ENCODE peak calls at places on chromosomes 3 and 15, in ten cellular contexts. L, P, K, C, A, T, X, Y, E and U are unnamed samples.

GRCh38 chr15:59388670-59389069 is 16.0 kb upstream of the MYO1E start:
- DNase-seq in Y (no peak), P (no peak), A (no peak), K (no peak), E (no peak), C (no peak), T (no peak), X (peak; percentile 37), L (peak; percentile 33), U (no peak)

GRCh38 chr3:10962481-10963036 is 30.0 kb upstream of the SLC6A1 start:
- DNase-seq in T (no peak), A (no peak), L (no peak), X (no peak), Y (no peak), C (no peak), E (no peak), P (peak; percentile 22), K (no peak), U (no peak)

GRCh38 chr15:67132276-67132675 is 66.9 kb downstream of the SMAD3 start:
- DNase-seq in E (no peak), L (no peak), Y (no peak), T (no peak), P (no peak), X (no peak), K (no peak), A (no peak), C (no peak), U (no peak)

GRCh38 chr3:158602227-158602626 is 31.2 kb downstream of the MLF1 start:
- DNase-seq in X (no peak), T (no peak), Y (no peak), L (no peak), P (no peak), K (no peak), E (no peak), C (no peak), A (no peak), U (no peak)

GRCh38 chr15:68815598-68815997 is 5.1 kb downstream of the ANP32A start:
- DNase-seq in T (no peak), Y (peak; percentile 15), X (no peak), P (no peak), E (no peak), A (no peak), L (peak; percentile 66), K (no peak), C (no peak), U (no peak)

GRCh38 chr3:122010506-122010905 is 11.5 kb downstream of the ILDR1 start:
- DNase-seq in T (no peak), X (no peak), P (no peak), K (no peak), A (no peak), C (no peak), Y (no peak), E (no peak), L (no peak), U (no peak)

GRCh38 chr3:116083686-116084085 is 361.6 kb downstream of the LSAMP start:
- DNase-seq in L (peak; percentile 8), P (no peak), T (peak; percentile 31), C (no peak), K (no peak), E (no peak), X (no peak), Y (no peak), A (no peak), U (no peak)

GRCh38 chr15:34109775-34110663 is 8.1 kb downstream of the PGBD4 start:
- DNase-seq in C (no peak), T (peak; percentile 6), L (peak; percentile 58), E (no peak), P (no peak), A (peak; percentile 38), X (no peak), K (peak; percentile 49), Y (no peak), U (peak; percentile 47)

GRCh38 chr15:85785887-85786777 is 8.6 kb downstream of the KLHL25 start:
- DNase-seq in K (no peak), Y (peak; percentile 50), E (peak; percentile 72), L (no peak), C (no peak), X (no peak), A (peak; percentile 72), P (peak; percentile 94), T (peak; percentile 58), U (peak; percentile 50)

GRCh38 chr15:93052090-93052892 is 36.7 kb downstream of the RGMA start:
- DNase-seq in Y (no peak), T (no peak), K (peak; percentile 35), X (no peak), E (no peak), C (no peak), L (no peak), A (no peak), P (no peak), U (no peak)

GRCh38 chr3:54600441-54601204 is 327.2 kb downstream of the LRTM1 start:
- DNase-seq in Y (no peak), K (no peak), L (no peak), A (no peak), T (no peak), C (no peak), E (peak; percentile 49), P (peak; percentile 40), X (no peak), U (no peak)

GRCh38 chr3:21020681-21021080 is 730.3 kb downstream of the ZNF385D start:
- DNase-seq in P (no peak), K (no peak), X (no peak), L (no peak), A (no peak), C (no peak), Y (no peak), E (no peak), T (no peak), U (no peak)
- H3K9me3 ChIP-seq in P (no peaks in the 10 kb centered on the region), K (no peaks in the 10 kb centered on the region), X (no peaks in the 10 kb centered on the region), L (peaks cover 26% of the 10 kb centered on the region), A (no peaks in the 10 kb centered on the region), C (no peaks in the 10 kb centered on the region), Y (no peaks in the 10 kb centered on the region), E (peaks cover 8% of the 10 kb centered on the region), T (no peaks in the 10 kb centered on the region), U (no peaks in the 10 kb centered on the region)

DNA sequence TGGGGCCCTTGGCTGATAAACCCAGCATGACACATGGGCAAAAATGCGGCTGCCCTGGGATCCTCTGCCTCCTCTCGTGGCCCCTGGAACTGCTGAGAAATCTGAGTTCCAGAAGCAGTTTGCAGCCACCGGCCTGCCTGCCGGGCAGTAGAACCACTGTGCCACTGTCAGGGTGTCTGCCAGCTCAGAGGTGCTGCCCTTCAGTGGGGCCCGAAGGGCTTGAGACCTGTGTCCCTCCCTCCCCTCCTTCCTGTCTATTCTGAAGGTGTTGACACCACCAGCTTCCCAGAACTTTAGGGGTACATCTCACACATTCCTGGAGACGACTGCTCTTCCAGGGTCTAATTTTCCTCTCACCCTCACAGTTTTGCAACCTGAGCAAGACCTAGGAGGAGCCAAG is 88.2 kb upstream of the POMGNT2 start:
- DNase-seq in C (no peak), X (no peak), Y (no peak), K (no peak), E (no peak), P (no peak), A (no peak), T (no peak), L (no peak), U (no peak)
- H3K4me1 ChIP-seq in C (peaks cover 75% of the 10 kb centered on the region), X (no peaks in the 10 kb centered on the region), Y (no peaks in the 10 kb centered on the region), K (no peaks in the 10 kb centered on the region), E (peaks cover 15% of the 10 kb centered on the region), P (no peaks in the 10 kb centered on the region), A (peaks cover 6% of the 10 kb centered on the region), T (peaks cover 6% of the 10 kb centered on the region), L (no peaks in the 10 kb centered on the region), U (no peaks in the 10 kb centered on the region)

GRCh38 chr15:25088261-25088790 is 133.5 kb downstream of the SNRPN start:
- DNase-seq in T (no peak), L (no peak), X (no peak), A (no peak), K (no peak), E (no peak), P (no peak), Y (no peak), C (no peak), U (no peak)

GRCh38 chr15:25091421-25092158 is 136.8 kb downstream of the SNRPN start:
- DNase-seq in Y (no peak), X (no peak), T (no peak), A (no peak), P (no peak), E (no peak), L (no peak), K (no peak), C (no peak), U (no peak)

GRCh38 chr15:25089577-25089976 is 134.8 kb downstream of the SNRPN start:
- DNase-seq in P (no peak), L (no peak), K (no peak), A (no peak), T (no peak), C (no peak), Y (no peak), E (no peak), X (no peak), U (no peak)

GRCh38 chr15:25092661-25093060 is 137.9 kb downstream of the SNRPN start:
- DNase-seq in L (no peak), P (no peak), Y (no peak), K (no peak), A (no peak), X (no peak), C (no peak), E (no peak), T (peak; percentile 67), U (no peak)

DNA sequence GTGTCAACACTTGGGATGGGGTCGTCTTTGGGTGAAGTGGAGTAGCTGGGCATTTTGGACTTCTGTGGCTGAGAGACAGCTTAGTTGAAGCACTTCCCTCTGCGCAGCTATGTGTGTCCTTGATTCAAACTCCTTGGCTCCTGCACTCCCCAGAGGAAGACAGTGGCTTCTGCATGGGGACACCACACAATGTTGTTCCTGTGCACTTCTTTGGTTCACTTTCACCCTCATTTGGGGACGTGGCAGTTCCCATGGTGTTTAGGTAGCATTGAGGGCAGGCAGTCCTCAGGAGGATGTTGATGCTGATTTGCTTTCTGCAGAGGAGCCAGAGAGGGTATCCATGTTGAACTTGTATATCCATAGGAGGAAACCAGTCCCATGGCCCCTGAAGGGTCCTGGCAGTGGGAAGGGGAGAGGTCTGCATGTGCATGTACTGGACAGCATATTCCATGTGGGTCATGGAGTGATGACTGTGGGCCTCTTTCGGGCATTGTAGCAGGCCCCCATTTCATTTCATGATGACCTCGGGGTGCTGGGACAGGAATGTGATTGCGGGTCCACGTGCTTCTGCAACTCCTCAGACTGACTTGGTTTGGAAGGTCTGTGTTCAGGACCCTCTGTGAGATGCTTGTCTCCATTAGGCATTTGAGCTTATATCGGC is 135.4 kb downstream of the SNRPN start:
- DNase-seq in E (no peak), L (no peak), P (no peak), T (no peak), A (no peak), Y (no peak), C (no peak), X (no peak), K (no peak), U (no peak)
- H3K9me3 ChIP-seq in E (peaks cover 95% of the 10 kb centered on the region), L (peaks cover 21% of the 10 kb centered on the region), P (no peaks in the 10 kb centered on the region), T (peaks cover 28% of the 10 kb centered on the region), A (peaks cover 3% of the 10 kb centered on the region), Y (peaks cover 91% of the 10 kb centered on the region), C (peaks cover 43% of the 10 kb centered on the region), X (no peaks in the 10 kb centered on the region), K (no peaks in the 10 kb centered on the region), U (no peaks in the 10 kb centered on the region)

DNA sequence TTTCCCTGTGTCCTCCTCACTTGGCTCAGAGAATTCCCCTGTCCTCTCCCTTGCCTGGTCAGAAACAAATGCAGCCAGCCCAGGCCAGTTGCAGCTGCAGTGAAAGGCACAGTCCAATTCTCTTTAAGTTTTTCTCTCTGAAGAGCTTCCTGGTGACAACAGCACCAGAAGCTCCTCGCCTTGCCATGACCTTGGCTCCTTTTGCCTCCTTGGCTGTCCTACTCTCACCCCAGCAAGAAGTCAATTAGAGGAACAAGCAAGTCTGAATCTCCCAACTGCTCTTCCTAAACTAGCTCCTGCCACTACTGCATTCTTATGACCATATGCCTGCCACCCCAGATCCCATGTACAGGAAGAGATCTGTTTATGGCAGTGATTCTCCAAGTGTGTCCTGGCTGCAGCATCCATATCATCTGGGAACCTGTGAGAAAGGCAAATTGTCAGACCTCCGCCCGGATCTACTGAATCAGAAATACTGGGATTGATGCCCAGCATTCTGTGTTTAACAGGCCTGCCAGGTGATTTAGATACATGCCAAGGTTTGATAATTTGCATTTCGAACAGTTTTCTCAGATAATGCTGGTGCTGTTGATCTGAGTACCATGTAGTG is 165.7 kb downstream of the SSR3 start:
- DNase-seq in K (no peak), Y (no peak), T (peak; percentile 12), E (peak; percentile 47), P (peak; percentile 43), C (no peak), X (no peak), A (no peak), L (no peak), U (no peak)
- H3K4me1 ChIP-seq in K (no peaks in the 10 kb centered on the region), Y (no peaks in the 10 kb centered on the region), T (peaks cover 3% of the 10 kb centered on the region), E (no peaks in the 10 kb centered on the region), P (peaks cover 75% of the 10 kb centered on the region), C (no peaks in the 10 kb centered on the region), X (no peaks in the 10 kb centered on the region), A (no peaks in the 10 kb centered on the region), L (no peaks in the 10 kb centered on the region), U (no peaks in the 10 kb centered on the region)